ENCODE peak calls at places on chromosomes 1 and 21, in four cellular contexts. I, C, R and Z are unnamed samples.
A peak's percentile ranks its signal among the peaks of the same experiment; 100 is the strongest.

GRCh38 chr1:41347276-41347675 is 14.0 kb upstream of the FOXO6 start:
- DNase-seq in I (peak; percentile 10), C (no peak), R (no peak), Z (no peak)

GRCh38 chr1:69534829-69535228 is 32.9 kb upstream of the LRRC7 start:
- DNase-seq in I (no peak), C (no peak), R (no peak), Z (no peak)

GRCh38 chr1:2525524-2525895 is 886 bp downstream of the PANK4 start:
- DNase-seq in I (no peak), C (peak; percentile 62), R (peak; percentile 40), Z (no peak)

GRCh38 chr1:92653605-92654381 is 131.1 kb downstream of the EVI5 start:
- DNase-seq in I (no peak), C (no peak), R (peak; percentile 69), Z (no peak)

GRCh38 chr21:45347712-45348477 is 57.1 kb upstream of the COL18A1 start:
- DNase-seq in I (no peak), C (no peak), R (no peak), Z (no peak)

GRCh38 chr1:110060034-110060661 is 10.3 kb downstream of the ALX3 start:
- DNase-seq in I (peak; percentile 94), C (no peak), R (peak; percentile 88), Z (peak; percentile 81)

GRCh38 chr1:12616709-12617373 is 1.2 kb downstream of the DHRS3 start:
- DNase-seq in I (no peak), C (peak; percentile 71), R (peak; percentile 51), Z (peak; percentile 41)

GRCh38 chr1:174358344-174358743 is 89.4 kb upstream of the GPR52 start:
- DNase-seq in I (no peak), C (no peak), R (peak; percentile 4), Z (no peak)

GRCh38 chr1:238658766-238659165 is 727.6 kb upstream of the CHRM3 start:
- DNase-seq in I (no peak), C (no peak), R (no peak), Z (no peak)

GRCh38 chr1:8943516-8943896 is 2.2 kb upstream of the CA6 start:
- DNase-seq in I (peak; percentile 56), C (no peak), R (no peak), Z (peak; percentile 52)

GRCh38 chr1:116508984-116509980 is 61.5 kb downstream of the CD58 start:
- DNase-seq in I (no peak), C (no peak), R (peak; percentile 59), Z (no peak)

DNA sequence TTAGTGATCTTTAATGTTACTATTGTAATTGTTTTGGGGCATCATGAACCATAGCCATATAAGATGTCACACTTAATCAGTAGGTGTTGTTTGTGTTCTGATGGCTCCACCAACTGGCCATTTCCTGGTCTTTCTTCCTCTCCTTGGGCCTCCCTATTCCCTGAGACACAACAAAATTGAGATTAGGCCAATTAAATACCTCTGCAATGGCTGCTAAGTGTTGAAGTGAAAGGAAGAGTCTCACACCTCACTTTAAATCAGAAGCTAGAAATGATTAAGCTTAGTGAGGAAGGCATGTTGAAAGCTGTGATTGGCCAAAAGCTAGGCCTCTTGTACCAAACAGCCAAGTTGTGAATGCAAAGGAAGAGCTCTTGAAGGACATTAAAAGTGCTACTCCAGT is 30.7 kb downstream of the PPP2R5A start:
- DNase-seq in I (no peak), C (no peak), R (peak; percentile 55), Z (peak; percentile 29)
- TF ChIP-seq TEAD4 in I (no peak), C (no peak), R (no peak), Z (no peak)

DNA sequence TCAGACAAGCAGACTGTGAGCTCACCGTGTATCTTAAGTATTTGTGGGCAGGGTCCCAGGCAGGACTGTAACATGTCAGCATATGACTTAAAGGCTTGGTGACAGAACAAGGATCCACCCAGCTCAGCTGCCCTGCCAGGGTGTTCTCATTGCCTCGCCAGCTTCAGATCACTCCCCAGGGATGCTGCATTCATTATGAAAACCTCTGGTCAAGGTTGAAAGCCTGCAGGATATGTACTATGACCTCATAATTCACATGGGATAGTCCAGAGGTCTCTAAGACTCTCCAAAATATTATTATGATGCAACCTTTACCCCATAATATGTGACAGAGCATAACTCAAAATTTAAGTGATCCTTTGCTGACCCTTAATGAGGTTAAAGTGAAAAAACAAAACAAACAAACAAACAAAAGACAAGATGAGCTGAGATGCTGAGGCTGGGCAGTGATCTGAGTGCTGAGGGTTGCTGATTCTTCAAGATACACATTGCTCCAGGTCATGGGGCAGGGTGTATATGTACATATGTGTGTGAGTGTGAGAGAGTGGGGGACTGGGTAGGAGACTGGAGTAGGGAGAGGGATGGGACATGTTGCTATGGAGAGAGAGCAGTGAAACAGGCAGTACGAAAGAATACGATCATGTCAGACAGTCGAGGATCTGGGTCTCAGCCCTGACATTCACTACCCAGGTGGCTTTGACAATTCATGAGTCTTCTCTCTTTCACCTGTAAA is 98.8 kb upstream of the DUSP10 start:
- DNase-seq in I (no peak), C (no peak), R (no peak), Z (no peak)
- TF ChIP-seq TEAD4 in I (no peak), C (no peak), R (no peak), Z (no peak)

GRCh38 chr21:25813917-25814316 is 79.1 kb downstream of the GABPA start:
- DNase-seq in I (no peak), C (no peak), R (no peak), Z (no peak)

GRCh38 chr21:25822981-25823380 is 88.2 kb downstream of the GABPA start:
- DNase-seq in I (no peak), C (no peak), R (no peak), Z (no peak)

DNA sequence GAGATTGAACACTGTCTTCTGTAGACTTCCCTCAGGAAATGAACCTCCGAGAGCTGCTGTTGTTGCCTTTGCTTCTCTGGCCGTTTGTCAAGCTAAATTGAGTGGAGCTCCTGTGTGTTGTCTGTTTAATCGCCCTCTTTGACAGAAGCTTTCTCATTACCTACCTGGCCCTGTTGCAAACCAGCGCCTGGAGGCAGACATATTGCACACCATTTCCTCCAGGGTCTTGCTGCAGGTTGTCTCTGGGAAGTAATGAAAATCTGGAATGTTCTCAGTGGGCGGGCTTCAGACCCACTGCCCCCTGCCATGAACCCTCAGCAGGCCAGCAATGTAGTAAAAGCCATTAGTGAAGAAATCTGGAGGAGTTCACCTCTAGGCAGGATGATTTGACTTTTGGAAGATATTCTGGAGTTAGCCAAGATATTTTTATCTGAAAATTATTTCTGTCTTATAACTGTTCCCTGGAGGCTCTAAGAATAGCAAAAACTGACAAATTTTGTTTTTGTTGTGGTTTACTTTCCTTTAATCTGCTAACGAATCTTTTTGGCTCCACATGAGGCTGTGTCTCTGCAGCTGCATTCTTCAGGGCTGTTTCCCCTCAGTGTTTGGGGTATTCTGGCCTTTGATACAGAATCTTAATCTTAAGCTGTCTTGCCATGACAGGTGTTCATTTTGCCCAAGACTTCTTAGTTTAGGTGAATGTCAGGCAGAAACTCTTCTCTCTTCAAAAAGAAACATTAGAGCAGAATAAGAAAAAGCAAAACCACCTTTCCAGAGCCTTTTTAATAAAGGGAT is 83.6 kb downstream of the GABPA start:
- DNase-seq in I (no peak), C (no peak), R (no peak), Z (no peak)
- TF ChIP-seq TEAD4 in I (no peak), C (no peak), R (no peak), Z (no peak)

GRCh38 chr1:47794530-47794929 is 202.7 kb downstream of the TRABD2B start:
- DNase-seq in I (no peak), C (no peak), R (no peak), Z (no peak)

GRCh38 chr1:47794081-47794480 is 203.1 kb downstream of the TRABD2B start:
- DNase-seq in I (no peak), C (no peak), R (no peak), Z (no peak)

GRCh38 chr1:47797555-47797954 is 199.6 kb downstream of the TRABD2B start:
- DNase-seq in I (no peak), C (no peak), R (no peak), Z (no peak)

GRCh38 chr1:47795102-47795501 is 202.1 kb downstream of the TRABD2B start:
- DNase-seq in I (no peak), C (no peak), R (no peak), Z (no peak)

GRCh38 chr1:47796626-47797025 is 200.6 kb downstream of the TRABD2B start:
- DNase-seq in I (no peak), C (no peak), R (no peak), Z (no peak)
- TF ChIP-seq TEAD4 in I (no peak), C (no peak), R (no peak), Z (no peak)